ENCODE peak calls at places on chromosomes 3 and 15, in seven cellular contexts. Q, R, M, C, A, P and F are unnamed samples.
A peak's percentile ranks its signal among the peaks of the same experiment; 100 is the strongest.

GRCh38 chr15:39579487-39580116 is 1.3 kb upstream of the THBS1 start:
- DNase-seq in M (peak; percentile 63), A (no peak), C (no peak), Q (peak; percentile 70), P (peak; percentile 50), R (peak; percentile 95), F (no peak)

GRCh38 chr3:101464235-101464634 is 48.8 kb downstream of the SENP7 start:
- DNase-seq in P (no peak), M (no peak), R (no peak), C (no peak), A (no peak), Q (no peak), F (no peak)

GRCh38 chr15:75001310-75001709 is 5.9 kb downstream of the SCAMP5 start:
- DNase-seq in Q (no peak), R (no peak), P (no peak), C (no peak), A (no peak), M (no peak), F (no peak)

GRCh38 chr15:62503451-62503850 is 338.4 kb upstream of the C2CD4B start:
- DNase-seq in P (no peak), M (no peak), C (no peak), R (no peak), A (no peak), Q (no peak), F (peak; percentile 11)

GRCh38 chr15:61227269-61228024 is 1.7 kb downstream of the RORA start:
- DNase-seq in C (peak; percentile 4), Q (peak; percentile 31), M (peak; percentile 70), P (peak; percentile 14), R (peak; percentile 67), A (no peak), F (no peak)

GRCh38 chr3:176512037-176512436 is 685.2 kb downstream of the TBL1XR1 start:
- DNase-seq in C (no peak), A (no peak), M (no peak), Q (no peak), R (no peak), P (no peak), F (no peak)

GRCh38 chr15:96358006-96358794 is 27.7 kb downstream of the NR2F2 start:
- DNase-seq in A (no peak), C (no peak), M (no peak), R (peak; percentile 57), P (no peak), Q (no peak), F (no peak)

GRCh38 chr3:17239417-17239816 is 354.7 kb downstream of the PLCL2 start:
- DNase-seq in Q (no peak), A (no peak), P (no peak), C (no peak), M (no peak), R (no peak), F (no peak)

GRCh38 chr15:70172561-70172960 is 74.8 kb upstream of the TLE3 start:
- DNase-seq in R (peak; percentile 13), C (no peak), P (no peak), M (no peak), A (no peak), Q (no peak), F (no peak)

GRCh38 chr15:40567111-40567510 is 2.0 kb upstream of the RPUSD2 start:
- DNase-seq in M (no peak), C (no peak), P (no peak), R (peak; percentile 75), Q (no peak), A (no peak), F (no peak)

GRCh38 chr15:65085990-65086679 is 9.6 kb downstream of the KBTBD13 start:
- DNase-seq in A (no peak), M (peak; percentile 58), Q (no peak), C (peak; percentile 35), R (peak; percentile 89), P (no peak), F (no peak)

GRCh38 chr15:56916825-56917477 is 1.5 kb upstream of the TCF12 start:
- DNase-seq in M (no peak), A (no peak), P (no peak), Q (no peak), C (no peak), R (no peak), F (no peak)

GRCh38 chr3:69370945-69371301 is 15.0 kb downstream of the FRMD4B start:
- DNase-seq in C (no peak), R (no peak), Q (no peak), P (no peak), M (no peak), A (no peak), F (no peak)

GRCh38 chr3:17231537-17232261 is 346.9 kb downstream of the PLCL2 start:
- DNase-seq in P (no peak), A (no peak), M (no peak), Q (no peak), R (no peak), C (no peak), F (no peak)

GRCh38 chr3:42023380-42023779 is 61.5 kb upstream of the ULK4 start:
- DNase-seq in P (no peak), C (peak; percentile 66), Q (no peak), M (no peak), A (no peak), R (peak; percentile 79), F (no peak)

GRCh38 chr3:197367081-197367780 is 68.8 kb upstream of the DLG1 start:
- DNase-seq in M (no peak), P (no peak), Q (peak; percentile 93), R (peak; percentile 77), C (no peak), A (peak; percentile 20), F (no peak)

GRCh38 chr3:121748638-121749275 is 784 bp downstream of the GOLGB1 start:
- DNase-seq in Q (peak; percentile 15), M (no peak), C (no peak), R (no peak), A (no peak), P (peak; percentile 81), F (no peak)

GRCh38 chr15:75649848-75650247 is 2.1 kb downstream of the SNX33 start:
- DNase-seq in M (no peak), C (no peak), R (no peak), Q (no peak), A (no peak), P (peak; percentile 15), F (no peak)

GRCh38 chr15:72826611-72827010 is 43.1 kb upstream of the ADPGK start:
- DNase-seq in M (no peak), Q (no peak), R (no peak), C (no peak), P (no peak), A (no peak), F (no peak)